ENCODE peak calls at places on chromosomes 5 and 9, in seven cellular contexts. X, Z, L, G, A, R and O are unnamed samples.

GRCh38 chr5:139638090-139638735 is 9.9 kb upstream of the CXXC5 start:
- DNase-seq in L (no peak), X (no peak), R (peak; percentile 88), G (no peak), Z (peak; percentile 83), A (peak; percentile 3), O (peak; percentile 31)

GRCh38 chr5:171207256-171207866 is 101.7 kb upstream of the TLX3 start:
- DNase-seq in R (no peak), Z (peak; percentile 66), X (peak; percentile 52), A (peak; percentile 68), L (no peak), G (no peak), O (peak; percentile 17)

GRCh38 chr5:13250450-13251291 is 693.8 kb downstream of the DNAH5 start:
- DNase-seq in R (no peak), A (no peak), G (no peak), L (no peak), X (peak; percentile 19), Z (no peak), O (no peak)

GRCh38 chr5:73354406-73354805 is 94.2 kb downstream of the FOXD1 start:
- DNase-seq in G (no peak), A (no peak), Z (no peak), L (no peak), R (no peak), X (no peak), O (no peak)

GRCh38 chr5:88269222-88269771 is 652 bp upstream of the TMEM161B start:
- DNase-seq in G (no peak), Z (peak; percentile 18), R (no peak), X (no peak), A (peak; percentile 6), L (no peak), O (no peak)

GRCh38 chr9:133360400-133361393 is 4.3 kb downstream of the SURF2 start:
- DNase-seq in X (no peak), R (no peak), L (no peak), G (no peak), A (no peak), Z (no peak), O (no peak)

GRCh38 chr9:95204710-95205109 is 112.8 kb downstream of the FANCC start:
- DNase-seq in L (no peak), A (no peak), R (no peak), Z (no peak), G (no peak), X (no peak), O (no peak)

GRCh38 chr5:28301676-28302075 is 1263.3 kb upstream of the CDH9 start:
- DNase-seq in G (no peak), Z (peak; percentile 42), X (peak; percentile 88), A (no peak), L (no peak), R (no peak), O (no peak)

GRCh38 chr9:93650448-93650847 is 74.1 kb downstream of the PHF2 start:
- DNase-seq in G (peak; percentile 47), A (no peak), R (peak; percentile 41), Z (no peak), X (no peak), L (no peak), O (no peak)

GRCh38 chr9:115169003-115169402 is 51.0 kb upstream of the TNC start:
- DNase-seq in R (no peak), X (no peak), A (no peak), G (no peak), Z (no peak), L (no peak), O (no peak)

GRCh38 chr9:37029776-37030590 is 4.1 kb downstream of the PAX5 start:
- DNase-seq in A (no peak), G (no peak), R (no peak), Z (no peak), L (peak; percentile 46), X (no peak), O (no peak)

GRCh38 chr9:95098391-95098921 is 219.1 kb downstream of the FANCC start:
- DNase-seq in G (no peak), A (no peak), L (no peak), Z (no peak), X (no peak), R (no peak), O (no peak)

GRCh38 chr9:4793412-4794005 is 765 bp downstream of the RCL1 start:
- DNase-seq in Z (peak; percentile 40), A (no peak), L (no peak), G (no peak), R (no peak), X (no peak), O (no peak)

GRCh38 chr9:87069690-87070089 is 122.4 kb upstream of the GAS1 start:
- DNase-seq in X (no peak), G (no peak), Z (peak; percentile 65), L (no peak), A (no peak), R (no peak), O (no peak)

GRCh38 chr5:113546711-113547159 is 33.2 kb downstream of the YTHDC2 start:
- DNase-seq in G (no peak), L (no peak), A (no peak), R (no peak), Z (peak; percentile 66), X (no peak), O (no peak)

GRCh38 chr5:116990010-116990409 is 415.4 kb upstream of the SEMA6A start:
- DNase-seq in A (no peak), X (no peak), Z (no peak), R (no peak), G (no peak), L (no peak), O (no peak)

GRCh38 chr5:131794596-131794995 is 2.2 kb downstream of the FNIP1 start:
- DNase-seq in G (no peak), L (no peak), R (no peak), Z (no peak), A (no peak), X (no peak), O (no peak)

GRCh38 chr5:76601470-76601869 is 21.7 kb downstream of the F2RL2 start:
- DNase-seq in R (peak; percentile 57), G (no peak), L (peak; percentile 31), X (peak; percentile 75), Z (peak; percentile 87), A (peak; percentile 15), O (peak; percentile 39)

DNA sequence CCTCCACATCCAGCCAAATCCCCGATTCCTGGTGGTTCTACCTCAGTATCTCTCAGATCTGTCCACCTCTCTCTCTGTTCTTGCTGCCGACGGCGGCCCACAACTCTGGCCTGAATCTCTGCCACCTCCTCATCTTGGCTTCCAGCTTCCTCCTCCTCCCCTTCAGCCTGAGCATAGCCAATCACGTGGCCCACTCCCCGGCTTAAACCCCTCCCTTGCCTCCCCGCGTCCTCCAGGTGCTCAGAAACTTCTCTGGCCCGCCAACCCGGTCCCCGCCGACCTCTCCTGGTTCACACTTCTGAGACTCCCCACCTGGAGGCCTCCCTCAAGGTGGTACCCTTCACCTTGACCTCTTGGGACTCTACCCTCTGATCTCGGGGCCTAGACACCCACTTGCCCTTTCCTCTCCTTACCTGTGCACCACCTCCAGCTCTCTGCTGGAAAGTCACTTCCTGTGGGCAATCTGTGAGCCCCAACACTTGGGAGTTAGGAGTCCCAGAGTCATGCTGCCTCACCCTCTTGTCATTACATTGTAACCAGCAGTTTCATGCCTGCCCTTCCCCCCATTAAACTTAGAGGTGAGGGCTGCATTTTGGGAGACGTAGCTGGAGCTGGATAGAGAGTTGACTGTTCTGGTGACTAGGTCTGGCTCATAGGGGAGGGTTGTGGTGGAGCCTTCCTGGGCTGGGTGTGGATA is 4.5 kb upstream of the SET start:
- DNase-seq in R (peak; percentile 95), G (peak; percentile 89), L (peak; percentile 87), X (peak; percentile 85), A (peak; percentile 79), Z (peak; percentile 70), O (peak; percentile 69)
- H3K4me1 ChIP-seq in R (no peaks in the 10 kb centered on the region), G (no peaks in the 10 kb centered on the region), L (peaks cover 4% of the 10 kb centered on the region), X (peaks cover 34% of the 10 kb centered on the region), A (peaks cover 50% of the 10 kb centered on the region), Z (peaks cover 12% of the 10 kb centered on the region), O (peaks cover 52% of the 10 kb centered on the region)

GRCh38 chr9:20616808-20617207 is 5.5 kb downstream of the MLLT3 start:
- DNase-seq in Z (no peak), L (no peak), A (no peak), X (no peak), R (no peak), G (no peak), O (no peak)

GRCh38 chr9:20618361-20618799 is 3.9 kb downstream of the MLLT3 start:
- DNase-seq in X (peak; percentile 66), G (no peak), R (peak; percentile 50), Z (peak; percentile 84), L (no peak), A (no peak), O (no peak)

GRCh38 chr9:20620658-20621552 is 1.4 kb downstream of the MLLT3 start:
- DNase-seq in L (peak; percentile 42), R (peak; percentile 66), G (peak; percentile 53), X (peak; percentile 26), Z (peak; percentile 56), A (peak; percentile 57), O (peak; percentile 34)

GRCh38 chr9:20621553-20622329 is 558 bp downstream of the MLLT3 start:
- DNase-seq in Z (peak; percentile 87), A (peak; percentile 78), R (peak; percentile 85), X (peak; percentile 86), G (peak; percentile 57), L (peak; percentile 69), O (peak; percentile 89)

DNA sequence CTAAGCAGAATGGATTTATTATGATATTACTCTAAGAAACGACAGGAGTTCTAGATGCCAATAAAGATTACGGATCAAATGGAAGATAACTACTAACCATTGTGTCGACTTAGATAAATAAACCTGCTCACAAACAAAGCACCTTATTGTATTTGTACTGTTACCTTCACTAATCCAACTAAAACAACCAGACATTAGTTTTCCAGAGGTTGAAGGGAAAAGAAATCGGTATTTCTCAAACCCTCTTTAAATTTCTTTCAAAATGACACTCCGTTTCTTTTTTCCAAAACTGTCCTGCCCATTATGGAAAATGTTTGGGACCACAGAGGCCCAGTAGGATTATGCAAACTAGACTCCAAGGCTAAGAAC is 2.8 kb downstream of the MLLT3 start:
- DNase-seq in Z (no peak), L (no peak), R (no peak), X (no peak), G (no peak), A (no peak), O (no peak)
- H3K27ac ChIP-seq in Z (no peak overlapping the region), L (no peak overlapping the region), R (peak overlapping the region; percentile 90), X (peak overlapping the region; percentile 90), G (no peak overlapping the region), A (no peak overlapping the region), O (no peak overlapping the region)

DNA sequence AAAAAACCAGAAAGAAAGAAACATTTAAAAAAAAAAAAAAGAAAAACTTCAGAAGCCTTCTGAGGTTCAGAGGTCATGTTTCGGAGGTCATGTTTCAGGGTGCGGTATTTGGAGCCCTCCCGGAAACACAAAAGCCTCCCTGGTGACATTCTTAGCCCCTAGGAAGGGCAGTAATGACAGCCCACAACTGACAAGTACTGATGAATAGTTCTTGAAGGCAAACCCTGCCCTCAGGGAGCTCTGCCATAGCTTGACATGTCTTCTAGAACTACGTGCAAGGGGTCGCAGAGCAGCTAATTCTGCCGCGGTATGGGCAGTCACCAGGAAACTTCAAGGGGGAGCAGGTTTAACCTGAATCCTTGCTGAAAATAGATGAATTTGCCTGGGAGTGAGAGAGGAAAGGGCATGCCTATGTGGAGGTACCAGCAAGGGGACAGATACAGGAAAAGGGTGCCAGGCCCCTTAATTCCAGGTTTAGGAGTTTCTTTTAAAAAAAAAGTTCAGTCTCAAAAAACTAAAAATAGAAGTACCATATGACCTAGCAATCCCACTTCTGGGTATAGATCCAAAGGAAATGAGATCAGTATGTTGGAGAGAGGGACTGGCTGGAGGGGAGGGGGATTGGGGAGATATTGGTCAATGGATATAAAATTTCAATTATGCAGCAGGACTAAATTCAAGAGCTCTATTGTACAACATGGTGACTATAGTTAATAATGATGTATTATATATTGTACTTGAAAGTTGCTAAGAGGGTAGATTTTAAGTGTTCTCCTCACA is 98.4 kb downstream of the C9orf152 start:
- DNase-seq in R (no peak), L (no peak), Z (peak; percentile 65), G (no peak), X (no peak), A (no peak), O (no peak)
- H3K4me1 ChIP-seq in R (no peaks in the 10 kb centered on the region), L (peaks cover 11% of the 10 kb centered on the region), Z (peaks cover 17% of the 10 kb centered on the region), G (no peaks in the 10 kb centered on the region), X (no peaks in the 10 kb centered on the region), A (no peaks in the 10 kb centered on the region), O (no peaks in the 10 kb centered on the region)

GRCh38 chr9:14296462-14296861 is 17.5 kb downstream of the NFIB start:
- DNase-seq in X (no peak), A (no peak), R (peak; percentile 85), G (no peak), L (no peak), Z (no peak), O (no peak)
- H3K27ac ChIP-seq in X (no peak overlapping the region), A (no peak overlapping the region), R (peak overlapping the region; percentile 76), G (no peak overlapping the region), L (no peak overlapping the region), Z (no peak overlapping the region), O (no peak overlapping the region)